ENCODE peak calls at places on chromosomes 1 and 21, in ten cellular contexts. K is B cell; O is activated CD8-positive, alpha-beta memory T cell treated with anti-CD3 and anti-CD28 coated beads, Interleukin-2, amount 50 U/mL, for 48 hours; Z is stimulated activated CD8-positive, alpha-beta memory T cell treated with anti-CD3 and anti-CD28 coated beads, Interleukin-15, amount 100 ng/mL, for 1 hour; G is C1 segment of cervical spinal cord; L is psoas muscle; E is colonic mucosa; X is activated CD4-positive, alpha-beta T cell treated with anti-CD3 and anti-CD28 coated beads, Interleukin-2, amount 10 ng/mL, durations not matched to agents 7 days and 5 days; I is T-helper 9 cell; J is HEK293T. W is an unnamed sample.

GRCh38 chr1:226107471-226108460 is 45.2 kb downstream of the H3-3A start:
- DNase-seq in Z (no peak), G (no peak), O (no peak), E (no peak), J (no peak), I (no peak), L (no peak), K (no peak), X (no peak), W (no peak)

GRCh38 chr1:156319664-156320063 is 18.4 kb downstream of the CCT3 start:
- DNase-seq in E (no peak), O (no peak), L (no peak), I (no peak), G (no peak), Z (no peak), K (peak), X (peak), J (no peak), W (no peak)

GRCh38 chr1:68975534-68975933 is 478.7 kb upstream of the DEPDC1 start:
- DNase-seq in Z (no peak), L (no peak), E (no peak), K (no peak), J (no peak), O (no peak), G (no peak), X (no peak), I (no peak), W (no peak)

GRCh38 chr1:16072095-16072494 is 1.4 kb downstream of the FAM131C start:
- DNase-seq in O (no peak), Z (no peak), G (no peak), I (no peak), J (no peak), X (no peak), L (no peak), E (no peak), K (no peak), W (no peak)

GRCh38 chr1:198607714-198608113 is 31.1 kb upstream of the PTPRC start:
- DNase-seq in I (no peak), O (no peak), X (no peak), K (no peak), G (no peak), Z (no peak), L (no peak), E (no peak), J (no peak), W (no peak)

GRCh38 chr1:11653101-11653601 is 1.1 kb downstream of the FBXO2 start:
- DNase-seq in L (no peak), E (no peak), Z (no peak), X (no peak), I (no peak), J (no peak), G (peak), O (peak), K (no peak), W (no peak)

GRCh38 chr1:12336436-12336835 is 106.6 kb downstream of the VPS13D start:
- DNase-seq in Z (no peak), G (no peak), L (no peak), O (no peak), I (no peak), E (no peak), J (no peak), K (no peak), X (no peak), W (no peak)

GRCh38 chr1:227846265-227846858 is 30.9 kb downstream of the PRSS38 start:
- DNase-seq in Z (no peak), E (no peak), G (no peak), X (no peak), L (no peak), J (no peak), I (no peak), O (no peak), K (no peak), W (no peak)

GRCh38 chr1:78408192-78408591 is 82.6 kb upstream of the PTGFR start:
- DNase-seq in J (no peak), K (no peak), Z (no peak), X (no peak), G (no peak), O (no peak), I (no peak), L (no peak), E (no peak), W (no peak)

GRCh38 chr1:171740987-171741871 is 636 bp downstream of the VAMP4 start:
- DNase-seq in E (peak), L (peak), Z (no peak), K (peak), X (peak), G (peak), I (peak), O (peak), J (peak), W (peak)

GRCh38 chr1:168057355-168057754 is 79.4 kb downstream of the GPR161 start:
- DNase-seq in K (no peak), O (no peak), Z (no peak), G (no peak), E (no peak), X (no peak), I (no peak), J (no peak), L (no peak), W (no peak)

GRCh38 chr21:45471229-45472052 is 66.5 kb downstream of the COL18A1 start:
- DNase-seq in L (peak), J (no peak), O (no peak), G (no peak), Z (no peak), I (no peak), E (no peak), K (no peak), X (no peak), W (no peak)

GRCh38 chr1:241079018-241079417 is 278.0 kb downstream of the RGS7 start:
- DNase-seq in X (no peak), L (no peak), Z (no peak), K (no peak), O (no peak), E (no peak), I (no peak), G (no peak), J (no peak), W (no peak)

GRCh38 chr1:18109756-18110597 is 2.4 kb downstream of the IGSF21 start:
- DNase-seq in I (no peak), J (peak), O (peak), X (no peak), K (no peak), L (peak), Z (no peak), G (peak), E (peak), W (no peak)

GRCh38 chr1:117146570-117147340 is 25.2 kb upstream of the TRIM45 start:
- DNase-seq in I (no peak), J (peak), K (no peak), X (no peak), O (no peak), E (no peak), L (no peak), G (no peak), Z (no peak), W (no peak)

GRCh38 chr1:205346956-205347574 is 9.7 kb downstream of the KLHDC8A start:
- DNase-seq in Z (no peak), J (no peak), I (no peak), X (no peak), G (no peak), O (no peak), E (no peak), K (no peak), L (no peak), W (no peak)

GRCh38 chr1:76425843-76426145 is 351.2 kb downstream of the ST6GALNAC3 start:
- DNase-seq in I (no peak), O (no peak), Z (no peak), X (no peak), L (no peak), J (no peak), E (no peak), G (no peak), K (no peak), W (no peak)

GRCh38 chr1:168136709-168137514 is at the start of gene GPR161:
- DNase-seq in O (peak), E (peak), L (peak), K (peak), G (peak), Z (no peak), I (peak), J (peak), X (peak), W (no peak)

GRCh38 chr1:199287632-199288031 is 648.8 kb downstream of the PTPRC start:
- DNase-seq in E (no peak), Z (no peak), J (no peak), K (no peak), X (no peak), L (no peak), I (no peak), G (no peak), O (no peak), W (no peak)

GRCh38 chr1:19654886-19655717 is 9.6 kb upstream of the HTR6 start:
- DNase-seq in O (no peak), E (no peak), G (no peak), J (no peak), K (no peak), I (no peak), Z (no peak), X (no peak), L (no peak), W (no peak)

GRCh38 chr1:30805301-30806003 is 47.9 kb upstream of the LAPTM5 start:
- DNase-seq in O (no peak), X (no peak), E (no peak), J (no peak), Z (no peak), I (no peak), G (no peak), L (no peak), K (no peak), W (no peak)

GRCh38 chr1:14242145-14242544 is 356.3 kb upstream of the KAZN start:
- DNase-seq in E (no peak), X (no peak), I (no peak), L (no peak), K (no peak), Z (no peak), G (no peak), J (no peak), O (no peak), W (no peak)

GRCh38 chr1:77796695-77797405 is 17.4 kb downstream of the MIGA1 start:
- DNase-seq in K (no peak), I (no peak), Z (no peak), J (no peak), E (no peak), L (no peak), O (no peak), G (peak), X (no peak), W (no peak)

GRCh38 chr21:43211085-43212071 is 42.6 kb downstream of the CRYAA start:
- DNase-seq in J (no peak), O (peak), X (no peak), E (peak), L (peak), K (no peak), G (no peak), I (no peak), Z (no peak), W (no peak)

GRCh38 chr1:15245593-15246325 is 1.3 kb upstream of the FHAD1 start:
- DNase-seq in J (no peak), X (no peak), Z (no peak), I (no peak), E (peak), L (no peak), K (no peak), G (no peak), O (no peak), W (no peak)

GRCh38 chr1:185401019-185401418 is 84.0 kb upstream of the IVNS1ABP start:
- DNase-seq in E (no peak), J (no peak), O (no peak), K (no peak), L (no peak), I (no peak), X (no peak), Z (no peak), G (no peak), W (no peak)

GRCh38 chr1:206736878-206737728 is 33.5 kb upstream of the IL19 start:
- DNase-seq in K (no peak), Z (no peak), G (no peak), X (peak), O (no peak), J (no peak), I (peak), L (no peak), E (no peak), W (no peak)

GRCh38 chr1:199038188-199038587 is 399.3 kb downstream of the PTPRC start:
- DNase-seq in O (no peak), E (no peak), L (no peak), G (no peak), X (no peak), J (no peak), I (no peak), Z (no peak), K (no peak), W (no peak)

GRCh38 chr1:48182441-48182840 is 40.1 kb upstream of the SLC5A9 start:
- DNase-seq in J (no peak), X (no peak), L (no peak), E (no peak), Z (no peak), I (no peak), O (no peak), K (no peak), G (no peak), W (no peak)

GRCh38 chr1:177274687-177275211 is 104.0 kb downstream of the BRINP2 start:
- DNase-seq in K (no peak), J (no peak), O (no peak), E (no peak), X (no peak), Z (no peak), I (no peak), G (no peak), L (peak), W (no peak)

GRCh38 chr1:106523448-106523847 is 533.0 kb upstream of the PRMT6 start:
- DNase-seq in Z (no peak), J (no peak), O (no peak), G (no peak), K (no peak), I (no peak), E (no peak), L (no peak), X (no peak), W (no peak)

GRCh38 chr1:230682882-230683610 is 30.9 kb downstream of the AGT start:
- DNase-seq in K (no peak), Z (no peak), I (no peak), X (no peak), E (no peak), J (no peak), G (no peak), L (no peak), O (no peak), W (no peak)

GRCh38 chr1:74343191-74343590 is 108.0 kb downstream of the TNNI3K start:
- DNase-seq in X (no peak), E (no peak), K (no peak), O (no peak), L (no peak), J (no peak), G (no peak), Z (no peak), I (no peak), W (no peak)

GRCh38 chr21:42986125-42986783 is 11.9 kb downstream of the PKNOX1 start:
- DNase-seq in I (no peak), X (no peak), O (no peak), G (no peak), Z (no peak), L (no peak), J (no peak), E (no peak), K (no peak), W (no peak)

GRCh38 chr1:24903560-24903954 is 26.5 kb downstream of the RUNX3 start:
- DNase-seq in I (no peak), X (no peak), L (no peak), K (no peak), G (no peak), O (peak), J (no peak), Z (no peak), E (no peak), W (no peak)

GRCh38 chr1:192639607-192640368 is 3.8 kb downstream of the RGS13 start:
- DNase-seq in O (no peak), E (no peak), I (no peak), J (no peak), L (no peak), K (no peak), G (no peak), Z (no peak), X (no peak), W (no peak)

GRCh38 chr1:24536391-24536840 is 19.5 kb upstream of the NCMAP start:
- DNase-seq in K (peak), Z (peak), O (peak), J (no peak), L (no peak), G (no peak), E (peak), I (peak), X (peak), W (peak)